ENCODE peak calls at places on chromosome 9, in four cellular contexts. T, Y, M and S are unnamed samples.

GRCh38 chr9:122263699-122264349 is 816 bp downstream of the RBM18 start:
- DNase-seq in M (peak), Y (no peak), T (no peak), S (no peak)

GRCh38 chr9:36486933-36487481 is 85.7 kb upstream of the MELK start:
- DNase-seq in Y (peak), T (peak), M (peak), S (no peak)

GRCh38 chr9:135080286-135081263 is 6.9 kb upstream of the OLFM1 start:
- DNase-seq in T (no peak), M (no peak), Y (peak), S (no peak)

GRCh38 chr9:97645720-97646119 is 12.1 kb downstream of the NCBP1 start:
- DNase-seq in T (no peak), Y (no peak), M (no peak), S (no peak)

GRCh38 chr9:33850267-33850629 is 33.3 kb downstream of the UBE2R2 start:
- DNase-seq in M (no peak), Y (no peak), T (no peak), S (no peak)

GRCh38 chr9:110659891-110660541 is 8.6 kb upstream of the MUSK start:
- DNase-seq in T (peak), M (no peak), Y (no peak), S (no peak)

GRCh38 chr9:38680827-38681226 is 39.1 kb downstream of the FAM240B start:
- DNase-seq in Y (no peak), M (no peak), T (no peak), S (no peak)

GRCh38 chr9:99197987-99198386 is 23.8 kb downstream of the ALG2 start:
- DNase-seq in M (no peak), T (no peak), Y (no peak), S (no peak)

GRCh38 chr9:77834898-77835505 is 186.9 kb upstream of the GNA14 start:
- DNase-seq in Y (no peak), M (no peak), T (no peak), S (no peak)

GRCh38 chr9:124743686-124744348 is 27.3 kb downstream of the NR6A1 start:
- DNase-seq in T (peak), Y (no peak), M (no peak), S (no peak)

GRCh38 chr9:23820731-23821399 is 5.2 kb downstream of the ELAVL2 start:
- DNase-seq in Y (no peak), M (no peak), T (no peak), S (no peak)

GRCh38 chr9:123929177-123929869 is 603 bp downstream of the DENND1A start:
- DNase-seq in M (peak), Y (no peak), T (no peak), S (no peak)

GRCh38 chr9:137303031-137303892 is 1.2 kb upstream of the NRARP start:
- DNase-seq in T (peak), M (no peak), Y (peak), S (no peak)

GRCh38 chr9:83599071-83599470 is 23.9 kb upstream of the IDNK start:
- DNase-seq in T (no peak), M (no peak), Y (no peak), S (no peak)